ENCODE peak calls at places on chromosomes 2 and 18, in ten cellular contexts. A is fibroblast of lung, U is GM10248, Q is astrocyte of the spinal cord, C is Panc1, G is Kasumi-1, W is C1 segment of cervical spinal cord, S is AML-193, R is type B pancreatic cell, N is anterior cingulate cortex. I is an unnamed sample.

GRCh38 chr18:7429831-7430230 is 137.3 kb upstream of the PTPRM start:
- DNase-seq in A (no peak), S (no peak), Q (no peak), U (no peak), R (no peak), W (no peak), C (no peak), N (no peak), G (no peak), I (no peak)

GRCh38 chr2:28047698-28048097 is 157.2 kb downstream of the BABAM2 start:
- DNase-seq in N (no peak), W (no peak), A (peak), C (no peak), Q (peak), S (peak), U (no peak), G (no peak), R (no peak), I (peak)

GRCh38 chr18:54675076-54675475 is 84.0 kb downstream of the DYNAP start:
- DNase-seq in C (no peak), R (no peak), U (no peak), Q (no peak), A (no peak), W (no peak), N (no peak), G (no peak), S (no peak), I (no peak)

GRCh38 chr2:219507555-219508443 is 6.5 kb upstream of the ASIC4 start:
- DNase-seq in A (no peak), Q (no peak), G (no peak), W (no peak), N (no peak), R (no peak), S (no peak), U (no peak), C (no peak), I (no peak)

GRCh38 chr2:239465017-239466001 is 64.5 kb upstream of the HDAC4 start:
- DNase-seq in S (peak), G (no peak), W (peak), C (no peak), A (peak), R (peak), N (peak), U (no peak), Q (peak), I (peak)

GRCh38 chr2:138445227-138445626 is 56.3 kb upstream of the SPOPL start:
- DNase-seq in G (no peak), S (no peak), A (no peak), R (no peak), Q (no peak), W (no peak), C (no peak), U (no peak), N (no peak), I (no peak)

GRCh38 chr2:9192712-9193111 is 13.9 kb upstream of the ASAP2 start:
- DNase-seq in C (no peak), G (no peak), U (no peak), R (no peak), N (no peak), A (no peak), Q (no peak), S (no peak), W (no peak), I (no peak)

GRCh38 chr2:240981273-240981672 is 17.1 kb upstream of the SNED1 start:
- DNase-seq in S (no peak), W (no peak), C (no peak), R (no peak), N (no peak), U (no peak), A (peak), Q (peak), G (no peak), I (no peak)

GRCh38 chr18:58341913-58342312 is 287.0 kb downstream of the ALPK2 start:
- DNase-seq in G (no peak), W (no peak), S (no peak), Q (no peak), N (no peak), U (no peak), C (no peak), A (no peak), R (no peak), I (no peak)

GRCh38 chr2:43424262-43425207 is 171.3 kb downstream of the THADA start:
- DNase-seq in G (no peak), C (no peak), R (no peak), S (no peak), A (peak), N (no peak), Q (peak), W (no peak), U (no peak), I (no peak)

GRCh38 chr18:48335829-48336228 is 73.4 kb downstream of the ZBTB7C start:
- DNase-seq in U (no peak), W (no peak), G (no peak), Q (no peak), A (no peak), S (no peak), R (no peak), C (no peak), N (no peak), I (no peak)

GRCh38 chr2:72111061-72111460 is 36.6 kb downstream of the CYP26B1 start:
- DNase-seq in N (no peak), W (no peak), U (no peak), R (peak), C (no peak), S (no peak), A (no peak), Q (no peak), G (no peak), I (no peak)

GRCh38 chr2:86786001-86786536 is 4.6 kb downstream of the CD8A start:
- DNase-seq in S (no peak), W (no peak), G (no peak), N (no peak), Q (no peak), R (no peak), C (no peak), U (no peak), A (no peak), I (no peak)

GRCh38 chr2:12333293-12333692 is 383.4 kb upstream of the TRIB2 start:
- DNase-seq in C (no peak), R (no peak), N (no peak), Q (no peak), G (no peak), A (no peak), S (no peak), U (no peak), W (no peak), I (no peak)

GRCh38 chr2:219252084-219252483 is 959 bp upstream of the TUBA4B start:
- DNase-seq in S (no peak), N (no peak), Q (no peak), R (no peak), G (no peak), U (no peak), A (no peak), C (no peak), W (no peak), I (no peak)

GRCh38 chr2:176522271-176522670 is 253.0 kb downstream of the MTX2 start:
- DNase-seq in C (no peak), R (no peak), W (no peak), U (no peak), S (no peak), Q (no peak), G (no peak), N (no peak), A (no peak), I (no peak)

GRCh38 chr2:28627722-28628480 is 123.7 kb upstream of the PPP1CB start:
- DNase-seq in S (no peak), C (no peak), R (no peak), N (no peak), W (no peak), U (no peak), G (no peak), Q (peak), A (peak), I (peak)

GRCh38 chr2:96907405-96908041 is 37.6 kb upstream of the SEMA4C start:
- DNase-seq in Q (peak), N (peak), C (no peak), G (no peak), S (no peak), R (no peak), U (no peak), W (peak), A (peak), I (no peak)

GRCh38 chr18:63850010-63850409 is 37.5 kb upstream of the SERPINB2 start:
- DNase-seq in R (no peak), C (no peak), N (no peak), G (peak), Q (no peak), S (peak), W (peak), U (no peak), A (no peak), I (peak)

GRCh38 chr2:176128172-176129012 is 1.1 kb upstream of the HOXD8 start:
- DNase-seq in N (no peak), G (peak), C (no peak), R (no peak), S (no peak), W (no peak), A (no peak), U (no peak), Q (peak), I (no peak)

GRCh38 chr2:5959836-5960820 is 267.9 kb downstream of the SOX11 start:
- DNase-seq in W (no peak), Q (no peak), A (no peak), S (no peak), N (no peak), R (peak), C (no peak), G (no peak), U (no peak), I (peak)

GRCh38 chr2:59754336-59754735 is 799.1 kb downstream of the BCL11A start:
- DNase-seq in C (no peak), G (no peak), N (no peak), Q (no peak), R (no peak), A (no peak), U (no peak), W (no peak), S (no peak), I (no peak)

GRCh38 chr18:74511823-74512222 is 15.7 kb downstream of the CNDP2 start:
- DNase-seq in W (no peak), S (no peak), A (no peak), N (no peak), C (no peak), R (peak), G (no peak), Q (no peak), U (no peak), I (no peak)

GRCh38 chr2:29698216-29698615 is 223.2 kb downstream of the ALK start:
- DNase-seq in Q (no peak), C (no peak), R (no peak), U (no peak), W (no peak), A (no peak), N (no peak), S (no peak), G (no peak), I (no peak)

GRCh38 chr2:124369181-124369580 is 344.1 kb downstream of the CNTNAP5 start:
- DNase-seq in S (no peak), A (no peak), W (no peak), U (no peak), R (no peak), G (no peak), C (no peak), N (no peak), Q (no peak), I (no peak)

GRCh38 chr18:23920054-23920453 is 94.5 kb upstream of the TTC39C start:
- DNase-seq in C (no peak), N (no peak), G (no peak), W (no peak), S (no peak), A (peak), Q (no peak), R (no peak), U (no peak), I (peak)

GRCh38 chr2:3409627-3410170 is 30.2 kb downstream of the TRAPPC12 start:
- DNase-seq in C (no peak), W (no peak), G (no peak), R (no peak), S (no peak), N (no peak), A (no peak), Q (no peak), U (no peak), I (no peak)

GRCh38 chr2:219521066-219521880 is 7.0 kb downstream of the ASIC4 start:
- DNase-seq in C (no peak), A (peak), S (peak), Q (peak), U (no peak), R (no peak), N (no peak), G (peak), W (no peak), I (peak)

GRCh38 chr2:23425338-23425871 is 40.4 kb downstream of the KLHL29 start:
- DNase-seq in S (no peak), Q (no peak), U (no peak), R (peak), A (no peak), W (no peak), N (no peak), C (no peak), G (no peak), I (no peak)

I was measured in HT1080.